ENCODE peak calls at places on chromosomes 4 and X, in nine cellular contexts. S, U, X, F, H, Q, L, P and T are unnamed samples.

GRCh38 chr4:7532043-7532442 is 97.3 kb upstream of the PSAPL1 start:
- DNase-seq in S (no peak), U (no peak), X (no peak), F (no peak), H (no peak), Q (no peak), L (no peak), P (no peak), T (no peak)

GRCh38 chr4:136680271-136680670 is 852.0 kb downstream of the PCDH18 start:
- DNase-seq in S (no peak), U (no peak), X (no peak), F (no peak), H (no peak), Q (no peak), L (no peak), P (no peak), T (no peak)

GRCh38 chrX:50881028-50881427 is 29.5 kb upstream of the BMP15 start:
- DNase-seq in S (no peak), U (no peak), X (no peak), F (no peak), H (no peak), Q (no peak), L (no peak), P (no peak), T (no peak)

GRCh38 chr4:189121336-189121735 is 819.3 kb upstream of the FRG1 start:
- DNase-seq in S (no peak), U (no peak), X (no peak), F (no peak), H (no peak), Q (no peak), L (no peak), P (no peak), T (no peak)

GRCh38 chr4:73445383-73446335 is 9.6 kb downstream of the AFP start:
- DNase-seq in S (no peak), U (no peak), X (no peak), F (no peak), H (no peak), Q (no peak), L (no peak), P (no peak), T (no peak)

GRCh38 chr4:89283975-89284556 is 23.5 kb downstream of the GPRIN3 start:
- DNase-seq in S (no peak), U (no peak), X (no peak), F (no peak), H (no peak), Q (no peak), L (no peak), P (no peak), T (no peak)

GRCh38 chr4:181860157-181860556 is 383.0 kb upstream of the TENM3 start:
- DNase-seq in S (no peak), U (no peak), X (no peak), F (no peak), H (no peak), Q (peak), L (no peak), P (no peak), T (no peak)

GRCh38 chr4:139207873-139208403 is 30.9 kb upstream of the ELF2 start:
- DNase-seq in S (no peak), U (no peak), X (no peak), F (no peak), H (no peak), Q (no peak), L (no peak), P (no peak), T (no peak)

GRCh38 chr4:105149771-105150170 is 3.1 kb downstream of the TET2 start:
- DNase-seq in S (no peak), U (no peak), X (no peak), F (no peak), H (no peak), Q (no peak), L (no peak), P (no peak), T (no peak)

GRCh38 chrX:120269379-120270035 is 18.9 kb downstream of the ZBTB33 start:
- DNase-seq in S (no peak), U (no peak), X (no peak), F (no peak), H (no peak), Q (no peak), L (no peak), P (peak), T (no peak)

GRCh38 chr4:186685744-186686143 is 37.9 kb downstream of the FAT1 start:
- DNase-seq in S (no peak), U (no peak), X (no peak), F (no peak), H (no peak), Q (peak), L (no peak), P (no peak), T (peak)

GRCh38 chr4:173990126-173990878 is 293.2 kb downstream of the FBXO8 start:
- DNase-seq in S (no peak), U (no peak), X (no peak), F (peak), H (no peak), Q (peak), L (no peak), P (peak), T (no peak)

GRCh38 chrX:41718481-41719245 is 5.3 kb upstream of the GPR82 start:
- DNase-seq in S (no peak), U (no peak), X (no peak), F (no peak), H (no peak), Q (no peak), L (no peak), P (peak), T (no peak)

GRCh38 chr4:101356928-101357327 is 9.6 kb upstream of the PPP3CA start:
- DNase-seq in S (no peak), U (no peak), X (no peak), F (no peak), H (no peak), Q (peak), L (no peak), P (no peak), T (peak)

GRCh38 chr4:43757147-43757546 is 691.5 kb downstream of the KCTD8 start:
- DNase-seq in S (no peak), U (no peak), X (no peak), F (no peak), H (no peak), Q (no peak), L (no peak), P (peak), T (no peak)

GRCh38 chr4:113958766-113959540 is 20.5 kb downstream of the ARSJ start:
- DNase-seq in S (no peak), U (no peak), X (no peak), F (no peak), H (no peak), Q (peak), L (no peak), P (no peak), T (peak)

GRCh38 chr4:99471896-99472295 is 36.8 kb upstream of the ADH7 start:
- DNase-seq in S (no peak), U (no peak), X (no peak), F (no peak), H (no peak), Q (no peak), L (no peak), P (no peak), T (no peak)

GRCh38 chrX:1542994-1543725 is 6.2 kb upstream of the P2RY8 start:
- DNase-seq in S (no peak), U (no peak), X (no peak), F (no peak), H (peak), Q (no peak), L (no peak), P (no peak), T (no peak)

GRCh38 chr4:2858451-2859217 is 15.0 kb downstream of the ADD1 start:
- DNase-seq in S (no peak), U (no peak), X (no peak), F (no peak), H (no peak), Q (no peak), L (no peak), P (no peak), T (no peak)

GRCh38 chrX:77342028-77342427 is 105.2 kb upstream of the FGF16 start:
- DNase-seq in S (no peak), U (no peak), X (no peak), F (no peak), H (no peak), Q (no peak), L (no peak), P (no peak), T (no peak)

GRCh38 chr4:10085386-10085785 is 31.2 kb downstream of the WDR1 start:
- DNase-seq in S (no peak), U (no peak), X (peak), F (no peak), H (no peak), Q (no peak), L (no peak), P (no peak), T (no peak)

GRCh38 chr4:26803462-26803861 is 57.2 kb upstream of the STIM2 start:
- DNase-seq in S (no peak), U (no peak), X (no peak), F (no peak), H (no peak), Q (no peak), L (no peak), P (peak), T (no peak)

GRCh38 chrX:101619336-101619735 is 1.5 kb upstream of the ARMCX6 start:
- DNase-seq in S (no peak), U (no peak), X (no peak), F (no peak), H (no peak), Q (no peak), L (no peak), P (no peak), T (no peak)

GRCh38 chr4:71602271-71602890 is 181.5 kb downstream of the GC start:
- DNase-seq in S (no peak), U (no peak), X (no peak), F (no peak), H (no peak), Q (peak), L (no peak), P (no peak), T (peak)